ENCODE peak calls at places on chromosomes 3 and 15, in ten cellular contexts. B, D, G, Z, Y, H, L, N, E and P are unnamed samples.

GRCh38 chr15:36814708-36815107 is 235.3 kb downstream of the CDIN1 start:
- DNase-seq in B (no peak), D (no peak), G (no peak), Z (no peak), Y (no peak), H (no peak), L (no peak), N (no peak), E (no peak), P (no peak)

GRCh38 chr15:65405793-65406192 is 17.0 kb downstream of the IGDCC4 start:
- DNase-seq in B (no peak), D (no peak), G (no peak), Z (no peak), Y (no peak), H (no peak), L (no peak), N (no peak), E (no peak), P (no peak)

GRCh38 chr3:72997421-72997961 is 880 bp downstream of the PPP4R2 start:
- DNase-seq in B (peak), D (no peak), G (peak), Z (peak), Y (no peak), H (no peak), L (no peak), N (peak), E (no peak), P (peak)

GRCh38 chr3:64956619-64957018 is 268.8 kb upstream of the ADAMTS9 start:
- DNase-seq in B (no peak), D (no peak), G (no peak), Z (no peak), Y (no peak), H (no peak), L (no peak), N (no peak), E (no peak), P (no peak)

GRCh38 chr3:183698760-183699159 is 1.2 kb downstream of the YEATS2 start:
- DNase-seq in B (no peak), D (no peak), G (peak), Z (peak), Y (no peak), H (no peak), L (no peak), N (no peak), E (no peak), P (no peak)

GRCh38 chr3:60759439-60759838 is 491.8 kb downstream of the FHIT start:
- DNase-seq in B (no peak), D (no peak), G (no peak), Z (no peak), Y (no peak), H (no peak), L (no peak), N (no peak), E (no peak), P (no peak)

GRCh38 chr3:155548194-155548593 is 196.7 kb downstream of the PLCH1 start:
- DNase-seq in B (no peak), D (no peak), G (no peak), Z (no peak), Y (no peak), H (no peak), L (no peak), N (no peak), E (no peak), P (no peak)

GRCh38 chr15:79136434-79137046 is 46.0 kb upstream of the RASGRF1 start:
- DNase-seq in B (no peak), D (no peak), G (no peak), Z (no peak), Y (no peak), H (no peak), L (no peak), N (no peak), E (no peak), P (no peak)

GRCh38 chr3:65402597-65402996 is 636.1 kb downstream of the MAGI1 start:
- DNase-seq in B (peak), D (no peak), G (no peak), Z (no peak), Y (no peak), H (no peak), L (peak), N (no peak), E (no peak), P (no peak)

GRCh38 chr15:89632563-89633430 is 22.5 kb downstream of the KIF7 start:
- DNase-seq in B (no peak), D (no peak), G (no peak), Z (no peak), Y (no peak), H (no peak), L (no peak), N (peak), E (no peak), P (no peak)

GRCh38 chr3:16410659-16411058 is 102.8 kb downstream of the RFTN1 start:
- DNase-seq in B (no peak), D (no peak), G (no peak), Z (no peak), Y (no peak), H (no peak), L (no peak), N (no peak), E (no peak), P (no peak)

GRCh38 chr3:142976621-142977398 is 13.3 kb upstream of the PAQR9 start:
- DNase-seq in B (peak), D (no peak), G (peak), Z (no peak), Y (no peak), H (no peak), L (peak), N (no peak), E (no peak), P (peak)

GRCh38 chr3:73729969-73730440 is 105.3 kb upstream of the PDZRN3 start:
- DNase-seq in B (no peak), D (no peak), G (peak), Z (no peak), Y (no peak), H (no peak), L (no peak), N (no peak), E (no peak), P (no peak)

GRCh38 chr15:42939841-42940240 is 19.3 kb upstream of the TTBK2 start:
- DNase-seq in B (no peak), D (no peak), G (no peak), Z (no peak), Y (no peak), H (no peak), L (no peak), N (no peak), E (no peak), P (no peak)

GRCh38 chr15:100189849-100190248 is 151.9 kb downstream of the ADAMTS17 start:
- DNase-seq in B (no peak), D (no peak), G (no peak), Z (no peak), Y (no peak), H (no peak), L (no peak), N (no peak), E (no peak), P (no peak)

GRCh38 chr15:65102912-65103311 is 12.1 kb downstream of the UBAP1L start:
- DNase-seq in B (no peak), D (no peak), G (no peak), Z (no peak), Y (no peak), H (no peak), L (no peak), N (no peak), E (no peak), P (no peak)

GRCh38 chr3:33131328-33132018 is 17.7 kb downstream of the CRTAP start:
- DNase-seq in B (peak), D (no peak), G (peak), Z (peak), Y (no peak), H (no peak), L (no peak), N (peak), E (no peak), P (peak)

GRCh38 chr3:181616088-181617070 is 95.3 kb upstream of the SOX2 start:
- DNase-seq in B (no peak), D (no peak), G (no peak), Z (no peak), Y (no peak), H (no peak), L (no peak), N (no peak), E (no peak), P (no peak)

GRCh38 chr3:44983413-44984040 is 7.5 kb downstream of the EXOSC7 start:
- DNase-seq in B (no peak), D (no peak), G (no peak), Z (no peak), Y (no peak), H (no peak), L (no peak), N (no peak), E (no peak), P (no peak)

GRCh38 chr15:78101423-78102105 is 9.2 kb downstream of the SH2D7 start:
- DNase-seq in B (no peak), D (no peak), G (no peak), Z (no peak), Y (no peak), H (no peak), L (no peak), N (no peak), E (no peak), P (no peak)

GRCh38 chr3:10722921-10723320 is 93.1 kb upstream of the SLC6A11 start:
- DNase-seq in B (no peak), D (no peak), G (no peak), Z (no peak), Y (no peak), H (no peak), L (no peak), N (no peak), E (no peak), P (no peak)